ENCODE peak calls at places on chromosomes 7 and 10, in nine cellular contexts. O is GF-D8; I is HTR-8/SVneo; E is psoas muscle; M is GM19239; X is effector memory CD4-positive, alpha-beta T cell; G is amniotic stem cell; Y is GM23248; T is left ventricle myocardium inferior. B is an unnamed sample.
A peak's percentile ranks its signal among the peaks of the same experiment; 100 is the strongest.

GRCh38 chr7:157358041-157358752 is 21.4 kb downstream of the DNAJB6 start:
- DNase-seq in O (no peak), I (no peak), E (no peak), M (no peak), X (no peak), G (no peak), Y (no peak), T (peak; percentile 45), B (peak; percentile 20)

GRCh38 chr7:582931-583330 is 63.3 kb upstream of the PDGFA start:
- DNase-seq in O (no peak), I (no peak), E (no peak), M (no peak), X (no peak), G (no peak), Y (no peak), T (no peak), B (no peak)

GRCh38 chr10:109912335-109913282 is 10.7 kb downstream of the XPNPEP1 start:
- DNase-seq in O (no peak), I (no peak), E (no peak), M (peak; percentile 43), X (no peak), G (no peak), Y (peak; percentile 56), T (no peak), B (peak; percentile 91)

GRCh38 chr7:142391191-142391992 is 133.5 kb upstream of the PRSS58 start:
- DNase-seq in O (peak; percentile 5), I (no peak), E (peak; percentile 61), M (no peak), X (no peak), G (no peak), Y (peak; percentile 35), T (no peak), B (no peak)

GRCh38 chr10:31526681-31527080 is 207.7 kb downstream of the ZEB1 start:
- DNase-seq in O (no peak), I (no peak), E (no peak), M (no peak), X (no peak), G (no peak), Y (peak; percentile 26), T (no peak), B (peak; percentile 10)

GRCh38 chr10:98470850-98471249 is 24.1 kb upstream of the HPS1 start:
- DNase-seq in O (no peak), I (no peak), E (no peak), M (no peak), X (no peak), G (no peak), Y (no peak), T (no peak), B (no peak)

GRCh38 chr10:34808789-34809745 is 6.0 kb downstream of the PARD3 start:
- DNase-seq in O (no peak), I (no peak), E (peak; percentile 54), M (no peak), X (no peak), G (no peak), Y (peak; percentile 56), T (peak; percentile 42), B (peak; percentile 43)

GRCh38 chr10:3757250-3757637 is 27.8 kb downstream of the KLF6 start:
- DNase-seq in O (no peak), I (no peak), E (no peak), M (no peak), X (no peak), G (no peak), Y (no peak), T (no peak), B (no peak)

GRCh38 chr7:105821527-105821926 is 54.9 kb downstream of the ATXN7L1 start:
- DNase-seq in O (no peak), I (no peak), E (no peak), M (no peak), X (no peak), G (no peak), Y (no peak), T (no peak), B (no peak)

GRCh38 chr10:114544045-114544659 is 113.9 kb downstream of the ABLIM1 start:
- DNase-seq in O (no peak), I (no peak), E (no peak), M (peak; percentile 65), X (peak; percentile 61), G (no peak), Y (no peak), T (no peak), B (peak; percentile 80)

GRCh38 chr10:32111585-32111984 is 55.4 kb upstream of the KIF5B start:
- DNase-seq in O (no peak), I (no peak), E (no peak), M (no peak), X (no peak), G (no peak), Y (no peak), T (no peak), B (no peak)

GRCh38 chr7:150848561-150849115 is 3.7 kb upstream of the AOC1 start:
- DNase-seq in O (no peak), I (no peak), E (no peak), M (no peak), X (no peak), G (no peak), Y (no peak), T (no peak), B (no peak)

GRCh38 chr10:61463035-61463909 is 10.1 kb upstream of the TMEM26 start:
- DNase-seq in O (no peak), I (no peak), E (no peak), M (no peak), X (no peak), G (peak; percentile 35), Y (peak; percentile 76), T (no peak), B (peak; percentile 8)

GRCh38 chr7:30238721-30239441 is 45.5 kb upstream of the ZNRF2 start:
- DNase-seq in O (no peak), I (no peak), E (peak; percentile 65), M (peak; percentile 31), X (no peak), G (no peak), Y (peak; percentile 66), T (peak; percentile 44), B (peak; percentile 98)

GRCh38 chr10:22899307-22899706 is 28.5 kb upstream of the ARMC3 start:
- DNase-seq in O (no peak), I (no peak), E (no peak), M (no peak), X (no peak), G (no peak), Y (no peak), T (no peak), B (no peak)

B was measured in epithelial cell of esophagus.